ENCODE peak calls at places on chromosomes 16 and 17, in nine cellular contexts. U is breast epithelium, D is prostate gland, I is uterus, T is body of pancreas, V is IMR-90, G is K562, K is heart left ventricle, P is stomach. R is an unnamed sample.

GRCh38 chr16:76386784-76387183 is 109.6 kb downstream of the CNTNAP4 start:
- DNase-seq in U (no peak), D (no peak), I (no peak), T (no peak), V (no peak), G (no peak), K (no peak), P (no peak), R (no peak)

GRCh38 chr17:43720311-43721060 is 38.1 kb downstream of the SOST start:
- DNase-seq in U (peak), D (peak), I (peak), T (peak), V (peak), G (peak), K (peak), P (peak), R (peak)

GRCh38 chr16:10665166-10665565 is 29.6 kb downstream of the TEKT5 start:
- DNase-seq in U (no peak), D (no peak), I (no peak), T (no peak), V (no peak), G (no peak), K (no peak), P (no peak), R (no peak)

GRCh38 chr16:73365010-73365409 is 317.1 kb upstream of the ZFHX3 start:
- DNase-seq in U (no peak), D (no peak), I (no peak), T (peak), V (peak), G (no peak), K (peak), P (peak), R (no peak)

GRCh38 chr16:87949071-87949744 is 2.0 kb upstream of the BANP start:
- DNase-seq in U (no peak), D (no peak), I (no peak), T (no peak), V (no peak), G (no peak), K (no peak), P (no peak), R (peak)

GRCh38 chr17:65593870-65594584 is 32.6 kb upstream of the AXIN2 start:
- DNase-seq in U (no peak), D (no peak), I (no peak), T (no peak), V (peak), G (no peak), K (no peak), P (no peak), R (no peak)

GRCh38 chr17:44043326-44043725 is 23.1 kb downstream of the LSM12 start:
- DNase-seq in U (no peak), D (no peak), I (no peak), T (no peak), V (peak), G (no peak), K (peak), P (no peak), R (no peak)

GRCh38 chr16:69106491-69107291 is 1.2 kb downstream of the HAS3 start:
- DNase-seq in U (no peak), D (no peak), I (no peak), T (no peak), V (no peak), G (no peak), K (no peak), P (no peak), R (no peak)

GRCh38 chr16:87572959-87573358 is 29.3 kb upstream of the JPH3 start:
- DNase-seq in U (no peak), D (no peak), I (no peak), T (no peak), V (no peak), G (no peak), K (no peak), P (no peak), R (no peak)

GRCh38 chr17:78737332-78737731 is 44.7 kb downstream of the CYTH1 start:
- DNase-seq in U (no peak), D (no peak), I (no peak), T (no peak), V (peak), G (peak), K (no peak), P (no peak), R (no peak)

GRCh38 chr17:80443916-80444708 is 29.1 kb downstream of the ENDOV start:
- DNase-seq in U (no peak), D (no peak), I (no peak), T (no peak), V (no peak), G (no peak), K (no peak), P (no peak), R (no peak)

GRCh38 chr17:14352139-14352538 is 51.3 kb downstream of the HS3ST3B1 start:
- DNase-seq in U (no peak), D (no peak), I (no peak), T (no peak), V (no peak), G (no peak), K (no peak), P (no peak), R (no peak)

GRCh38 chr17:28533091-28533670 is 19.2 kb downstream of the UNC119 start:
- DNase-seq in U (no peak), D (peak), I (no peak), T (no peak), V (no peak), G (no peak), K (no peak), P (no peak), R (no peak)

GRCh38 chr16:67594956-67595355 is 32.6 kb downstream of the CTCF start:
- DNase-seq in U (no peak), D (no peak), I (no peak), T (no peak), V (peak), G (peak), K (no peak), P (no peak), R (peak)

GRCh38 chr17:13415877-13416416 is 185.8 kb downstream of the HS3ST3A1 start:
- DNase-seq in U (no peak), D (peak), I (no peak), T (peak), V (peak), G (peak), K (peak), P (no peak), R (peak)

GRCh38 chr16:78742501-78743283 is 643.2 kb downstream of the WWOX start:
- DNase-seq in U (no peak), D (no peak), I (no peak), T (no peak), V (peak), G (peak), K (no peak), P (peak), R (no peak)

GRCh38 chr17:40648326-40648968 is 829 bp upstream of the SMARCE1 start:
- DNase-seq in U (no peak), D (peak), I (no peak), T (no peak), V (peak), G (peak), K (no peak), P (peak), R (no peak)

GRCh38 chr17:75364078-75364477 is 41.4 kb downstream of the GRB2 start:
- DNase-seq in U (no peak), D (no peak), I (no peak), T (no peak), V (peak), G (no peak), K (no peak), P (no peak), R (no peak)

GRCh38 chr16:14088155-14088753 is 17.1 kb downstream of the MRTFB start:
- DNase-seq in U (no peak), D (no peak), I (no peak), T (no peak), V (no peak), G (no peak), K (peak), P (no peak), R (no peak)

GRCh38 chr17:73223626-73224616 is 31.1 kb downstream of the COG1 start:
- DNase-seq in U (no peak), D (no peak), I (no peak), T (no peak), V (no peak), G (no peak), K (no peak), P (no peak), R (no peak)

GRCh38 chr16:27109666-27110523 is 43.2 kb downstream of the C16orf82 start:
- DNase-seq in U (peak), D (peak), I (peak), T (peak), V (peak), G (peak), K (peak), P (peak), R (peak)

GRCh38 chr17:81519284-81520020 is 6.9 kb upstream of the ACTG1 start:
- DNase-seq in U (peak), D (peak), I (peak), T (peak), V (no peak), G (peak), K (peak), P (peak), R (peak)

GRCh38 chr17:49520386-49521087 is 25.4 kb downstream of the NGFR start:
- DNase-seq in U (peak), D (no peak), I (peak), T (no peak), V (no peak), G (no peak), K (no peak), P (no peak), R (no peak)

GRCh38 chr17:57860414-57860999 is 10.7 kb upstream of the MRPS23 start:
- DNase-seq in U (no peak), D (no peak), I (no peak), T (no peak), V (no peak), G (no peak), K (peak), P (no peak), R (no peak)

GRCh38 chr17:74742153-74742515 is 5.1 kb downstream of the RAB37 start:
- DNase-seq in U (no peak), D (no peak), I (no peak), T (no peak), V (peak), G (no peak), K (no peak), P (no peak), R (no peak)

GRCh38 chr17:29086628-29087332 is 43.8 kb downstream of the PIPOX start:
- DNase-seq in U (no peak), D (no peak), I (no peak), T (no peak), V (peak), G (no peak), K (no peak), P (no peak), R (no peak)

GRCh38 chr17:80878876-80879722 is 112.5 kb upstream of the CHMP6 start:
- DNase-seq in U (peak), D (no peak), I (no peak), T (no peak), V (no peak), G (no peak), K (peak), P (no peak), R (peak)

GRCh38 chr17:81419333-81419885 is 24.2 kb downstream of the BAHCC1 start:
- DNase-seq in U (peak), D (peak), I (peak), T (peak), V (peak), G (peak), K (peak), P (peak), R (peak)

GRCh38 chr17:49980703-49981197 is 11.8 kb downstream of the DLX4 start:
- DNase-seq in U (no peak), D (no peak), I (no peak), T (no peak), V (no peak), G (no peak), K (no peak), P (no peak), R (no peak)

GRCh38 chr17:81067331-81067730 is 32.4 kb downstream of the BAIAP2 start:
- DNase-seq in U (no peak), D (no peak), I (no peak), T (no peak), V (no peak), G (no peak), K (no peak), P (peak), R (no peak)

GRCh38 chr17:52465407-52465806 is 306.9 kb upstream of the CA10 start:
- DNase-seq in U (no peak), D (no peak), I (no peak), T (no peak), V (no peak), G (no peak), K (no peak), P (no peak), R (no peak)

GRCh38 chr17:52470553-52470952 is 312.0 kb upstream of the CA10 start:
- DNase-seq in U (no peak), D (no peak), I (no peak), T (no peak), V (no peak), G (no peak), K (no peak), P (no peak), R (no peak)
- TF ChIP-seq CTCF in U (no peak), D (no peak), I (no peak), T (no peak), V (no peak), G (no peak), K (no peak), P (no peak), R (no peak)

GRCh38 chr17:7716299-7716886 is 1.2 kb upstream of the DNAH2 start:
- DNase-seq in U (no peak), D (no peak), I (no peak), T (no peak), V (no peak), G (no peak), K (no peak), P (no peak), R (no peak)

GRCh38 chr17:7717756-7718350 is 309 bp downstream of the DNAH2 start:
- DNase-seq in U (no peak), D (no peak), I (no peak), T (no peak), V (no peak), G (no peak), K (no peak), P (no peak), R (no peak)

GRCh38 chr17:7719661-7720060 is 2.1 kb downstream of the DNAH2 start:
- DNase-seq in U (no peak), D (no peak), I (no peak), T (no peak), V (no peak), G (no peak), K (no peak), P (no peak), R (no peak)

GRCh38 chr17:7714721-7715594 is 2.6 kb upstream of the DNAH2 start:
- DNase-seq in U (no peak), D (no peak), I (no peak), T (no peak), V (no peak), G (no peak), K (no peak), P (no peak), R (no peak)

GRCh38 chr17:7716901-7717755 is at the start of gene DNAH2:
- DNase-seq in U (peak), D (peak), I (peak), T (peak), V (peak), G (peak), K (peak), P (peak), R (peak)
- TF ChIP-seq POLR2A in U (no peak), D (no peak), I (no peak), T (peak), V (no peak), G (no peak), K (peak), P (no peak), R (no peak)

DNA sequence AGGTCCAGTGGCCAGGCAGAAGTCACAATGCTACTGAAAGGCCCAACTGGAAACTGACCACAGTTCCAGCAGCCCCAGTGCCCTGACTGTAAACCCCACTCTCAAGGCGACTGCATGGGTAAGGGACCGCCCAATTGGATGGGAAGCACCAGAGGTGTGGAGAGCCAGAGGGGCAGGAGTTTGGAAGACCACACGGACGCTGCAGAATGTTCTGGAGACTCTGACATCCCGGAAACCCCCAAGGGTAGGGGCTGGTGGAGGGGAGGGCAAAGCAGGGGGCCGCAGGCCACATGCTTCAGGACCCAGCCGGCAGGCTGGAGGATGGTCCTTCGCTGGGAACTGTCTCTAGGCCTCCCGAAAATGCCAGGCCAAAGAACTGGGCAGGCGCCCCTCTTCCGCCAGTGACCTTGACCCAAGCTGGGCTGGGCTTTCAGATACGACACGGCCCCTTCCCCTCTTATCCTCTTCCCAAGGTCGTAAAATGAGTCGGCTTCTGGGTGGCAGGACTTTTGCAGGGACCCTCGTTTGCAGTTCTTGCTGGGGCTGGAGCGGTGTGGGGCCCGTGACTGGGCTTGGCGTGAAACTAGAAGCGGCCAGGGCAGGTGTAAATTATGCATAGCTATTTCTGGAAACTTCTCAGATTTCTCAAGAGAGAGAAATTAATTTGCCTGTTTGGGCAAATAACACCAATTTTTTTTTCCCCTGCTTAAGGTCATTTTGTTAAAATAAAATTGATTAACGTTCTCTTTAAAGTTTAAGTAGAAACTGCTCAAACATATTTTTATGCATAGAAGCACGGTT is 110.2 kb downstream of the C16orf78 start:
- DNase-seq in U (no peak), D (no peak), I (peak), T (no peak), V (no peak), G (no peak), K (no peak), P (no peak), R (no peak)
- H3K4me3 ChIP-seq in U (peak), D (no peak), I (peak), T (no peak), V (no peak), G (no peak), K (no peak), P (peak), R (no peak)

GRCh38 chr17:6924121-6924676 is 71.7 kb upstream of the ALOX12 start:
- DNase-seq in U (no peak), D (no peak), I (no peak), T (no peak), V (no peak), G (no peak), K (no peak), P (no peak), R (no peak)
- TF ChIP-seq CTCF in U (no peak), D (no peak), I (no peak), T (no peak), V (no peak), G (no peak), K (no peak), P (no peak), R (no peak)

GRCh38 chr16:80996688-80997138 is 10.0 kb downstream of the CMC2 start:
- DNase-seq in U (no peak), D (no peak), I (no peak), T (no peak), V (no peak), G (no peak), K (no peak), P (no peak), R (no peak)

GRCh38 chr16:81000873-81001272 is 5.8 kb downstream of the CMC2 start:
- DNase-seq in U (no peak), D (no peak), I (no peak), T (no peak), V (no peak), G (no peak), K (no peak), P (no peak), R (no peak)

GRCh38 chr16:80994451-80994850 is 12.2 kb downstream of the CMC2 start:
- DNase-seq in U (no peak), D (no peak), I (no peak), T (no peak), V (peak), G (no peak), K (no peak), P (no peak), R (no peak)

GRCh38 chr16:80997964-80998620 is 8.6 kb downstream of the CMC2 start:
- DNase-seq in U (no peak), D (no peak), I (no peak), T (no peak), V (no peak), G (no peak), K (no peak), P (no peak), R (no peak)

DNA sequence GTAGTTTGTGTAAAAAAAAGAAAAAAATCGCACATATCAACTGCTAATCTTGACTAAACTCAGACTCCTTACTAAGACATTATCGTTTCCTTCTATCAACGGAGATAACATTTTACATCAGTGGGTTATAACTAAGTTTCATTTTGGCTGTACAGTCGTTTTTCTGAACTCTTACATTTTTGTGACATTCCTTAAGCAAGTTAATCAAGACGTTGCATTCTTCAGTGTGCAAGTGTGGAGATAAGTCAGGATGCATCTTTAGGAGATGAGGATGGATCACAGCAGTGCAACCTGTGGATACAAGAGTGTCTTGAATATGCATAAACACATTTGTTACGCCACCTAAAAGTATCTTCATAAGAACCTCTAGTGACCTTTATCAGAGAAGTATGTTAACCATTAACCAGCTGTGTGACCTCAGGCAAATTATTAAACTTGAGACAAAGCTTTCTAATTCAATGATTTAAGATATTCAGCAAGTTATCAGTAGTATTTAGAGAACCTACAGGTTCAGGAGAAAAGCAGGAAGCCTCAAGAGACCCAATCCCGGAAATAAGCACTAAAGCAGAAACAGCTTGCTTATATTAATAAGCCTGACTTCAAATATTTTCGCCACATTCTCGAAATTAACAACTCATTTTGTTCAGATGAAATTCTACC is 9.4 kb downstream of the CMC2 start:
- DNase-seq in U (no peak), D (no peak), I (no peak), T (no peak), V (no peak), G (peak), K (no peak), P (no peak), R (no peak)
- TF ChIP-seq POLR2A in U (no peak), D (no peak), I (no peak), T (peak), V (no peak), G (no peak), K (no peak), P (no peak), R (no peak)

GRCh38 chr16:81737885-81738536 is 41.1 kb upstream of the PLCG2 start:
- DNase-seq in U (peak), D (peak), I (peak), T (peak), V (peak), G (peak), K (peak), P (peak), R (peak)
- H3K4me3 ChIP-seq in U (peak), D (peak), I (peak), T (no peak), V (no peak), G (no peak), K (peak), P (peak), R (peak)

GRCh38 chr17:33642002-33642401 is 348.9 kb upstream of the ASIC2 start:
- DNase-seq in U (no peak), D (no peak), I (no peak), T (no peak), V (no peak), G (peak), K (no peak), P (no peak), R (no peak)
- TF ChIP-seq CTCF in U (no peak), D (no peak), I (no peak), T (no peak), V (no peak), G (peak), K (no peak), P (no peak), R (no peak)

GRCh38 chr17:45408611-45409421 is 23.9 kb downstream of the ARHGAP27 start:
- DNase-seq in U (no peak), D (no peak), I (no peak), T (no peak), V (no peak), G (no peak), K (no peak), P (no peak), R (no peak)

GRCh38 chr17:45409659-45410076 is 23.0 kb downstream of the ARHGAP27 start:
- DNase-seq in U (no peak), D (no peak), I (no peak), T (no peak), V (no peak), G (no peak), K (no peak), P (no peak), R (peak)

GRCh38 chr17:45411348-45412105 is 21.1 kb downstream of the ARHGAP27 start:
- DNase-seq in U (no peak), D (no peak), I (no peak), T (no peak), V (no peak), G (no peak), K (peak), P (no peak), R (no peak)

GRCh38 chr17:45413498-45413923 is 19.2 kb downstream of the ARHGAP27 start:
- DNase-seq in U (no peak), D (no peak), I (no peak), T (no peak), V (no peak), G (no peak), K (peak), P (peak), R (peak)

GRCh38 chr17:45410144-45411091 is 22.3 kb downstream of the ARHGAP27 start:
- DNase-seq in U (no peak), D (no peak), I (no peak), T (no peak), V (no peak), G (no peak), K (peak), P (no peak), R (peak)
- TF ChIP-seq POLR2A in U (no peak), D (no peak), I (no peak), T (no peak), V (no peak), G (no peak), K (no peak), P (no peak), R (no peak)

GRCh38 chr17:61307905-61308886 is 91.4 kb upstream of the TBX2 start:
- DNase-seq in U (no peak), D (no peak), I (peak), T (no peak), V (peak), G (no peak), K (no peak), P (no peak), R (no peak)
- H3K4me3 ChIP-seq in U (no peak), D (no peak), I (no peak), T (no peak), V (no peak), G (no peak), K (no peak), P (no peak), R (no peak)

R was measured in right lobe of liver.